ENCODE peak calls at places on chromosomes 13 and 19, in nine cellular contexts. J is CD8-positive, alpha-beta T cell; Q is fibroblast of lung; A is IMR-90; W is tibial nerve; H is endodermal cell; Y is uterus; C is thoracic aorta; V is body of pancreas. I is an unnamed sample.

GRCh38 chr19:29596885-29597525 is 9.1 kb upstream of the POP4 start:
- DNase-seq in J (no peak), Q (peak; percentile 14), A (peak; percentile 40), W (no peak), H (peak; percentile 60), Y (no peak), C (no peak), V (no peak), I (peak; percentile 30)

GRCh38 chr13:48784906-48785555 is 131.3 kb downstream of the CYSLTR2 start:
- DNase-seq in J (no peak), Q (peak; percentile 56), A (peak; percentile 46), W (no peak), H (no peak), Y (no peak), C (no peak), V (no peak), I (no peak)

GRCh38 chr13:102141625-102142472 is 260.0 kb downstream of the FGF14 start:
- DNase-seq in J (no peak), Q (peak; percentile 69), A (peak; percentile 35), W (no peak), H (no peak), Y (no peak), C (no peak), V (no peak), I (no peak)

GRCh38 chr13:26499209-26499601 is 58.3 kb upstream of the WASF3 start:
- DNase-seq in J (no peak), Q (no peak), A (no peak), W (no peak), H (no peak), Y (no peak), C (no peak), V (no peak), I (no peak)

GRCh38 chr19:49818691-49819331 is 722 bp downstream of the MED25 start:
- DNase-seq in J (no peak), Q (no peak), A (no peak), W (no peak), H (no peak), Y (no peak), C (no peak), V (no peak), I (no peak)

GRCh38 chr19:13799669-13800068 is 4.4 kb downstream of the ZSWIM4 start:
- DNase-seq in J (no peak), Q (no peak), A (no peak), W (no peak), H (no peak), Y (no peak), C (no peak), V (no peak), I (no peak)

GRCh38 chr19:51572415-51572814 is 1.3 kb downstream of the ZNF175 start:
- DNase-seq in J (no peak), Q (no peak), A (peak; percentile 3), W (no peak), H (no peak), Y (no peak), C (no peak), V (no peak), I (no peak)

GRCh38 chr13:113625965-113626661 is 31.9 kb downstream of the ATP4B start:
- DNase-seq in J (no peak), Q (peak; percentile 18), A (peak; percentile 50), W (no peak), H (no peak), Y (no peak), C (no peak), V (no peak), I (no peak)

GRCh38 chr13:85650613-85651012 is 148.6 kb downstream of the SLITRK6 start:
- DNase-seq in J (no peak), Q (no peak), A (no peak), W (no peak), H (no peak), Y (no peak), C (no peak), V (no peak), I (no peak)

DNA sequence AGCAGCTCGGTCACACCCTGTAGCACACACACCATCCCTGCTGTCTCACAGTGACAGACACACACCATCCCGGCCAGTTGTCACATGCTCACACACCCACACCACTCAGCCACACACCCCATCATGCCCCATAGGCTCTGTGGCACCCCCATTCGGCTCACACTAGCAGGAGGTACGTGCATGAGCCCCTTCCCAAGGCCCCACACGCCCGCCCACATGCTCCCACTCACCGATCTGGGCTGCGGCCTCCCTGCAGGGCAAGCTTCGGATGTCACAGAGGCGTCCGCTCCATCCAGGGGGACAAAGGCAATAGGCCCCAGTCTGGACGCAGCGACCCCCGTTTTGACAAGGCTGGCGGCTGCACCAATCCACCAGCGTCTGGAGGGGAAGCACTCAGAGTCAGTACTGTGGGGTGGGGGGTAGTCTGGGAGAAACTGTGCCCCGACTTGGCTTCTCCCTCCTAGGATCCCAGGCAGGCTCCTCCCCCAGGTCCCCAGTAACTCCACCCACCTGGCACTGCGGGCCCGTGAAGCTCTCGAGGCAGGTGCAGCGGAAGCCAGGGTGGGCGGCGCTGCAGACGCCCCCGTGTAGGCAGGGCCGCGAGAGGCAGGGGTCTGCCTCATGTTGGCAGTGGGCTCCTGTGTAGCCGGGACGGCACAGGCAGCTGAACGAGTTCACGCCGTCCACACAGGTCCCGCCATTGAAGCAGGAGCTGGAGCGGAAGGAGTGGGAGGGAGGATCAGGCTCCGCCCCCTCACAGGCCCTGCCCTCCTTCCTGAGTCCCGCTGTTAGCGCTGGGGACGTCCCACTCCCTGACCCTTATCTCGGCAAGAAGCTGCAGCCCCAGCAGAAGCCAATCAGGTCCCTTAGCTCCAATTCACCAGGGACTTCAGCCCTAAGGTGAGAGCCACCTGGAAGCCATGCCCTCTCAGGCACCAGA is 20.1 kb downstream of the NOTCH3 start:
- DNase-seq in J (no peak), Q (no peak), A (no peak), W (no peak), H (peak; percentile 94), Y (no peak), C (no peak), V (peak; percentile 81), I (no peak)
- H3K4me3 ChIP-seq in J (no peak overlapping the region), Q (no peak overlapping the region), A (no peak overlapping the region), W (no peak overlapping the region), H (no peak overlapping the region), Y (no peak overlapping the region), C (no peak overlapping the region), V (no peak overlapping the region), I (no peak overlapping the region)

DNA sequence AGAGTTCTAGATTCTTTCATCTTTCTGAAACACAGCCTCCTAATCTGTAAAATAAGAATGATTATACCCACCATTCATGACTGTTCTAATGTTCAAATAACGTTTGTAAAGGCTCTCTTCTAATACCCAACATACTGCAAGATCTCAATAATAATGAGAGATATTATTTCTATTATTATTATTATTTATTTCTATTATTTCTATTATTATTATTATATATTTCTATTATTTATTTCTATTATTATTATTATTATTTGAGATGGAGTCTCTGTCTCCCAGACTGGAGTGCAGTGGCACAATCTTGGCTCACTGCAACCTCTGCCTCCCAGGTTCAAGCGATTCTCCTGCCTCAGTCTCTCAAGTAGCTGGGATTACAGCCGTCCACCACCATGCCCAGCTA is 395.5 kb downstream of the EFNB2 start:
- DNase-seq in J (no peak), Q (no peak), A (no peak), W (no peak), H (no peak), Y (no peak), C (no peak), V (no peak), I (no peak)
- H3K27ac ChIP-seq in J (no peak overlapping the region), Q (no peak overlapping the region), A (no peak overlapping the region), W (no peak overlapping the region), H (no peak overlapping the region), Y (no peak overlapping the region), C (no peak overlapping the region), V (no peak overlapping the region), I (no peak overlapping the region)

GRCh38 chr13:62014299-62014698 is 598.6 kb upstream of the PCDH20 start:
- DNase-seq in J (no peak), Q (peak; percentile 57), A (peak; percentile 1), W (no peak), H (no peak), Y (no peak), C (no peak), V (no peak), I (no peak)
- H3K27me3 ChIP-seq in J (no peaks in the 10 kb centered on the region), Q (no peaks in the 10 kb centered on the region), A (no peaks in the 10 kb centered on the region), W (no peaks in the 10 kb centered on the region), H (no peaks in the 10 kb centered on the region), Y (peaks cover 3% of the 10 kb centered on the region), C (no peaks in the 10 kb centered on the region), V (no peaks in the 10 kb centered on the region), I (no peaks in the 10 kb centered on the region)

GRCh38 chr19:18847516-18848463 is 16.0 kb downstream of the UPF1 start:
- DNase-seq in J (peak; percentile 11), Q (peak; percentile 54), A (no peak), W (peak; percentile 29), H (no peak), Y (peak; percentile 67), C (no peak), V (no peak), I (no peak)
- H3K4me3 ChIP-seq in J (no peak overlapping the region), Q (peak overlapping the region; percentile 15), A (no peak overlapping the region), W (no peak overlapping the region), H (no peak overlapping the region), Y (no peak overlapping the region), C (peak overlapping the region; percentile 48), V (no peak overlapping the region), I (no peak overlapping the region)

I was measured in dorsolateral prefrontal cortex.